ENCODE peak calls at places on chromosomes 5 and 9, in five cellular contexts. Q is MM.1S, H is psoas muscle, U is osteocyte, G is RWPE1. I is an unnamed sample.

GRCh38 chr5:20678814-20679298 is 690.9 kb upstream of the CDH18 start:
- DNase-seq in Q (no peak), H (no peak), U (no peak), G (peak; percentile 85), I (no peak)

GRCh38 chr5:72662936-72663335 is 153.5 kb upstream of the TNPO1 start:
- DNase-seq in Q (no peak), H (no peak), U (no peak), G (no peak), I (no peak)

GRCh38 chr5:140260089-140260656 is 42.7 kb downstream of the PFDN1 start:
- DNase-seq in Q (no peak), H (no peak), U (no peak), G (no peak), I (no peak)

GRCh38 chr5:101045689-101046088 is 142.6 kb upstream of the ST8SIA4 start:
- DNase-seq in Q (peak; percentile 25), H (no peak), U (no peak), G (no peak), I (peak; percentile 27)

GRCh38 chr5:122076023-122076422 is 2.0 kb downstream of the LOX start:
- DNase-seq in Q (no peak), H (no peak), U (no peak), G (peak; percentile 37), I (peak; percentile 12)

GRCh38 chr9:86573886-86574285 is 219.7 kb upstream of the TUT7 start:
- DNase-seq in Q (no peak), H (no peak), U (no peak), G (no peak), I (no peak)

GRCh38 chr9:68894502-68894901 is 119.4 kb downstream of the PRKACG start:
- DNase-seq in Q (no peak), H (no peak), U (no peak), G (no peak), I (no peak)

GRCh38 chr5:1745190-1745805 is 54.3 kb downstream of the MRPL36 start:
- DNase-seq in Q (no peak), H (peak; percentile 31), U (no peak), G (no peak), I (no peak)

GRCh38 chr5:135829681-135830383 is 4.6 kb upstream of the SLC25A48 start:
- DNase-seq in Q (peak; percentile 63), H (peak; percentile 81), U (peak; percentile 88), G (peak; percentile 82), I (peak; percentile 72)

GRCh38 chr5:131496400-131496713 is 138.7 kb downstream of the RAPGEF6 start:
- DNase-seq in Q (no peak), H (no peak), U (no peak), G (no peak), I (peak; percentile 8)

GRCh38 chr5:94908889-94909480 is 290.5 kb downstream of the SLF1 start:
- DNase-seq in Q (peak; percentile 53), H (no peak), U (no peak), G (peak; percentile 43), I (peak; percentile 18)

GRCh38 chr5:74538206-74538661 is 102.3 kb downstream of the ENC1 start:
- DNase-seq in Q (no peak), H (peak; percentile 78), U (no peak), G (no peak), I (no peak)

GRCh38 chr9:2013688-2014087 is 1.5 kb upstream of the SMARCA2 start:
- DNase-seq in Q (no peak), H (no peak), U (no peak), G (peak; percentile 5), I (no peak)

GRCh38 chr9:116626762-116627161 is 60.3 kb upstream of the TRIM32 start:
- DNase-seq in Q (no peak), H (no peak), U (no peak), G (no peak), I (no peak)

GRCh38 chr5:42894057-42894456 is 82.4 kb upstream of the SELENOP start:
- DNase-seq in Q (no peak), H (no peak), U (no peak), G (no peak), I (no peak)

GRCh38 chr9:123434619-123435240 is 78.7 kb downstream of the CRB2 start:
- DNase-seq in Q (no peak), H (no peak), U (no peak), G (peak; percentile 20), I (no peak)

GRCh38 chr9:105066265-105066865 is 138.4 kb upstream of the ABCA1 start:
- DNase-seq in Q (no peak), H (no peak), U (no peak), G (no peak), I (no peak)

GRCh38 chr5:176490291-176490690 is 42.1 kb downstream of the FAF2 start:
- DNase-seq in Q (no peak), H (no peak), U (no peak), G (peak; percentile 36), I (no peak)

GRCh38 chr5:84383816-84384603 is 670 bp downstream of the EDIL3 start:
- DNase-seq in Q (no peak), H (peak; percentile 42), U (peak; percentile 86), G (no peak), I (no peak)

GRCh38 chr9:128771094-128771721 is 519 bp downstream of the ZER1 start:
- DNase-seq in Q (peak; percentile 45), H (no peak), U (no peak), G (no peak), I (peak; percentile 52)

GRCh38 chr5:139638090-139638735 is 9.9 kb upstream of the CXXC5 start:
- DNase-seq in Q (peak; percentile 95), H (peak; percentile 96), U (peak; percentile 93), G (no peak), I (peak; percentile 72)

GRCh38 chr5:87151547-87151946 is 116.1 kb upstream of the RASA1 start:
- DNase-seq in Q (no peak), H (no peak), U (no peak), G (peak; percentile 49), I (no peak)

GRCh38 chr9:80485420-80485819 is 913.7 kb downstream of the TLE4 start:
- DNase-seq in Q (no peak), H (no peak), U (no peak), G (no peak), I (no peak)

GRCh38 chr5:42235837-42236236 is 187.4 kb upstream of the GHR start:
- DNase-seq in Q (no peak), H (peak; percentile 56), U (no peak), G (no peak), I (no peak)

GRCh38 chr9:116422119-116422979 is 264.8 kb upstream of the TRIM32 start:
- DNase-seq in Q (no peak), H (no peak), U (no peak), G (no peak), I (no peak)

GRCh38 chr9:107638922-107639321 is 149.4 kb upstream of the KLF4 start:
- DNase-seq in Q (peak; percentile 68), H (peak; percentile 79), U (no peak), G (no peak), I (no peak)

GRCh38 chr5:132853323-132853722 is 12.9 kb downstream of the GDF9 start:
- DNase-seq in Q (no peak), H (no peak), U (no peak), G (no peak), I (no peak)

GRCh38 chr5:146789712-146790660 is 88.6 kb downstream of the PPP2R2B start:
- DNase-seq in Q (no peak), H (no peak), U (no peak), G (no peak), I (no peak)

GRCh38 chr5:146788918-146789317 is 89.6 kb downstream of the PPP2R2B start:
- DNase-seq in Q (no peak), H (no peak), U (no peak), G (no peak), I (no peak)

GRCh38 chr5:146785065-146785464 is 93.5 kb downstream of the PPP2R2B start:
- DNase-seq in Q (no peak), H (no peak), U (no peak), G (no peak), I (no peak)
- TF ChIP-seq CTCF in Q (no peak), H (no peak), U (no peak), G (no peak), I (no peak)

GRCh38 chr5:3602713-3603502 is 7.3 kb downstream of the IRX1 start:
- DNase-seq in Q (no peak), H (no peak), U (no peak), G (peak; percentile 20), I (peak; percentile 17)
- TF ChIP-seq CTCF in Q (no peak), H (peak; percentile 46), U (peak; percentile 15), G (peak; percentile 39), I (peak; percentile 10)

GRCh38 chr5:332843-333242 is 11.3 kb downstream of the AHRR start:
- DNase-seq in Q (no peak), H (no peak), U (no peak), G (no peak), I (no peak)

GRCh38 chr5:334903-335739 is 13.6 kb downstream of the AHRR start:
- DNase-seq in Q (no peak), H (no peak), U (peak; percentile 76), G (no peak), I (no peak)

GRCh38 chr5:335740-336038 is 14.2 kb downstream of the AHRR start:
- DNase-seq in Q (no peak), H (no peak), U (peak; percentile 32), G (no peak), I (no peak)

GRCh38 chr5:333945-334344 is 12.4 kb downstream of the AHRR start:
- DNase-seq in Q (no peak), H (no peak), U (no peak), G (no peak), I (no peak)

GRCh38 chr5:337565-338130 is 16.1 kb downstream of the AHRR start:
- DNase-seq in Q (no peak), H (no peak), U (peak; percentile 64), G (peak; percentile 64), I (no peak)
- TF ChIP-seq CTCF in Q (no peak), H (no peak), U (peak; percentile 67), G (peak; percentile 39), I (no peak)

GRCh38 chr9:5610491-5610890 is 18.4 kb upstream of the RIC1 start:
- DNase-seq in Q (no peak), H (no peak), U (no peak), G (no peak), I (no peak)
- TF ChIP-seq CTCF in Q (no peak), H (no peak), U (no peak), G (no peak), I (no peak)

GRCh38 chr5:150653145-150653761 is 7.8 kb upstream of the MYOZ3 start:
- DNase-seq in Q (no peak), H (no peak), U (no peak), G (no peak), I (no peak)
- TF ChIP-seq CTCF in Q (no peak), H (peak; percentile 6), U (peak; percentile 37), G (no peak), I (no peak)

GRCh38 chr5:168472329-168472728 is 13.9 kb upstream of the RARS1 start:
- DNase-seq in Q (no peak), H (no peak), U (no peak), G (peak; percentile 86), I (no peak)
- TF ChIP-seq CTCF in Q (no peak), H (no peak), U (peak; percentile 53), G (peak; percentile 31), I (no peak)

I was measured in GM13977.